ENCODE peak calls at places on chromosomes 16 and 17, in ten cellular contexts. T is ascending aorta, Q is stomach, Y is left lung, X is PC-3, D is prostate gland, R is heart right ventricle, H is colonic mucosa, C is upper lobe of right lung, M is esophagus muscularis mucosa. A is an unnamed sample.

GRCh38 chr16:34803683-34804416 is 1344.4 kb downstream of the TP53TG3F start:
- DNase-seq in T (no peak), Q (no peak), Y (peak; percentile 72), X (no peak), D (no peak), R (peak; percentile 7), H (no peak), C (no peak), M (no peak), A (no peak)

GRCh38 chr17:77914440-77915254 is 43.9 kb upstream of the TNRC6C start:
- DNase-seq in T (no peak), Q (no peak), Y (no peak), X (no peak), D (peak; percentile 27), R (no peak), H (no peak), C (no peak), M (no peak), A (no peak)

GRCh38 chr17:73616120-73616872 is 27.9 kb downstream of the SDK2 start:
- DNase-seq in T (no peak), Q (no peak), Y (no peak), X (no peak), D (no peak), R (no peak), H (no peak), C (no peak), M (no peak), A (no peak)

GRCh38 chr17:40437095-40437732 is 6.0 kb upstream of the IGFBP4 start:
- DNase-seq in T (no peak), Q (no peak), Y (no peak), X (no peak), D (no peak), R (no peak), H (no peak), C (no peak), M (no peak), A (no peak)

GRCh38 chr16:23182206-23182674 is 305 bp upstream of the SCNN1G start:
- DNase-seq in T (peak; percentile 8), Q (peak; percentile 93), Y (peak; percentile 93), X (peak; percentile 88), D (peak; percentile 90), R (peak; percentile 76), H (peak; percentile 90), C (peak; percentile 93), M (no peak), A (peak; percentile 52)

GRCh38 chr17:9917131-9917530 is 12.1 kb upstream of the RCVRN start:
- DNase-seq in T (no peak), Q (no peak), Y (no peak), X (no peak), D (no peak), R (no peak), H (no peak), C (no peak), M (no peak), A (no peak)

GRCh38 chr16:31713945-31714898 is 159.4 kb upstream of the ZNF267 start:
- DNase-seq in T (no peak), Q (no peak), Y (peak; percentile 29), X (no peak), D (no peak), R (no peak), H (no peak), C (no peak), M (no peak), A (no peak)

GRCh38 chr16:25063865-25064264 is 47.7 kb upstream of the LCMT1 start:
- DNase-seq in T (no peak), Q (no peak), Y (no peak), X (no peak), D (no peak), R (no peak), H (no peak), C (no peak), M (no peak), A (no peak)

GRCh38 chr17:47618416-47618815 is 31.3 kb upstream of the KPNB1 start:
- DNase-seq in T (no peak), Q (no peak), Y (no peak), X (peak; percentile 61), D (no peak), R (no peak), H (no peak), C (no peak), M (no peak), A (no peak)

GRCh38 chr16:17368511-17368910 is 102.2 kb downstream of the XYLT1 start:
- DNase-seq in T (no peak), Q (no peak), Y (no peak), X (no peak), D (no peak), R (no peak), H (no peak), C (no peak), M (no peak), A (no peak)

GRCh38 chr17:67245694-67246397 is 850 bp upstream of the HELZ start:
- DNase-seq in T (no peak), Q (peak; percentile 46), Y (peak; percentile 89), X (peak; percentile 22), D (peak; percentile 4), R (peak; percentile 39), H (peak; percentile 56), C (peak; percentile 78), M (no peak), A (no peak)

GRCh38 chr17:42456223-42457106 is 2.2 kb upstream of the ATP6V0A1 start:
- DNase-seq in T (no peak), Q (no peak), Y (no peak), X (no peak), D (no peak), R (no peak), H (no peak), C (no peak), M (no peak), A (no peak)

GRCh38 chr16:55664786-55665407 is 9.1 kb downstream of the SLC6A2 start:
- DNase-seq in T (no peak), Q (no peak), Y (no peak), X (no peak), D (no peak), R (no peak), H (no peak), C (no peak), M (no peak), A (no peak)
- H3K4me1 ChIP-seq in T (no peaks in the 10 kb centered on the region), Q (no peaks in the 10 kb centered on the region), Y (no peaks in the 10 kb centered on the region), X (peaks cover 15% of the 10 kb centered on the region), D (no peaks in the 10 kb centered on the region), R (no peaks in the 10 kb centered on the region), H (no peaks in the 10 kb centered on the region), C (no peaks in the 10 kb centered on the region), M (peaks cover 13% of the 10 kb centered on the region), A (no peaks in the 10 kb centered on the region)

GRCh38 chr16:67101683-67102082 is 8.1 kb upstream of the PHAF1 start:
- DNase-seq in T (no peak), Q (no peak), Y (no peak), X (no peak), D (no peak), R (no peak), H (no peak), C (no peak), M (no peak), A (no peak)

GRCh38 chr16:67105251-67105650 is 4.5 kb upstream of the PHAF1 start:
- DNase-seq in T (no peak), Q (no peak), Y (no peak), X (no peak), D (no peak), R (no peak), H (no peak), C (no peak), M (no peak), A (no peak)

GRCh38 chr16:67105881-67106280 is 3.9 kb upstream of the PHAF1 start:
- DNase-seq in T (no peak), Q (no peak), Y (no peak), X (no peak), D (no peak), R (no peak), H (no peak), C (no peak), M (no peak), A (no peak)

GRCh38 chr16:67104845-67105244 is 4.9 kb upstream of the PHAF1 start:
- DNase-seq in T (no peak), Q (no peak), Y (no peak), X (no peak), D (peak; percentile 82), R (no peak), H (peak; percentile 70), C (no peak), M (no peak), A (no peak)

DNA sequence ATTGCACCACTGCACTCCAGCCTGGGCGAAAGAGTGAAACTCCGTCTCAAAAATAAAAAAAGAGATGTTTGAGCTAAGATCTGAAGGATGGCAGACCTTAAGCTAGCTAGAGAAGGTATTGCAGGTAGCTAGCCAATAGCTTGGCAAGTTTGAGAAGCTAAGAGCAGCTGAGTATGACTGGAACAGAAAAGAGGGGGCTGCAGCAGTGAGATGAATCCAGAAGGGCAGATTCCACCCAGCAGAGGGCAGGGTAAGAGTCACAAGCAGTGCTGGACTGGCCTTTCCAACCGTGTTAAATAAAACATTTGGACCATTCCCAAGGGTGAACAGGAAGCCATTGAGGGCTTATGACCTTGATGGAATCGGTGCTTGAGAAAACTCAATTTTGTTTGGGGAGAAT is 5.7 kb upstream of the PHAF1 start:
- DNase-seq in T (no peak), Q (no peak), Y (no peak), X (peak; percentile 36), D (no peak), R (no peak), H (no peak), C (no peak), M (no peak), A (no peak)
- H3K27ac ChIP-seq in T (no peak overlapping the region), Q (no peak overlapping the region), Y (peak overlapping the region; percentile 71), X (no peak overlapping the region), D (no peak overlapping the region), R (no peak overlapping the region), H (no peak overlapping the region), C (no peak overlapping the region), M (no peak overlapping the region), A (no peak overlapping the region)

DNA sequence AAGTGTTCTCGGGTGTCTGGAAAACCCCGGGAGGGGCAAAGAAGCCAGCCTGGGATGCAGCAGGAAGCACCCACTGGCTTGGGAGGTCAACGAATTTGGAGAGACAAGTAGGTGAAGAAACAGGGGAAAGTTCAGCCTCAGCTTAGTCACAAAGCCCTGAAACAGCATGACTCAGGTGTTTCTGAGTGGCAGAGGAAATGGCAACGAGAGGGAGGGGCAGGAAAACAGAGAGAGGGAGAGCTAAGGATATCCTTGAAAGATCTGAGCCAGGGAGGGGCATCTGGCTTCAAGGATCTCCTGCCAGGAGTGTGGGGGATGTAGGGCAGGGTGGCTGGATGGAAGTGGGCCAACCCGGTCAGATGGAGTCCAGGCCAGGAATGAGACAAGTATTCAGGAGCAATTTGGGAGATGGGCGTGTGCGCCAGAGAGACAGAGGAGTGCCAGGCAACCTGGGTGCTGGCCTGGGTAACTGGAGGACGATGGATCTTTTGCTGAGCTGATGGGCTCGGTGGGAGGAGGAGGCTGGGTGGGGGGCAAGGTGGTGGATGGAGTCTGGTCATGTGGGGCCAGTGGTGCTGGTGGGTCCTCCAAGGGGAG is 27.2 kb downstream of the ABCC3 start:
- DNase-seq in T (peak; percentile 55), Q (peak; percentile 77), Y (peak; percentile 45), X (peak; percentile 100), D (peak; percentile 70), R (no peak), H (peak; percentile 88), C (peak; percentile 77), M (no peak), A (peak; percentile 79)
- H3K4me3 ChIP-seq in T (no peak overlapping the region), Q (no peak overlapping the region), Y (no peak overlapping the region), X (peak overlapping the region; percentile 26), D (no peak overlapping the region), R (no peak overlapping the region), H (no peak overlapping the region), C (no peak overlapping the region), M (no peak overlapping the region), A (no peak overlapping the region)

DNA sequence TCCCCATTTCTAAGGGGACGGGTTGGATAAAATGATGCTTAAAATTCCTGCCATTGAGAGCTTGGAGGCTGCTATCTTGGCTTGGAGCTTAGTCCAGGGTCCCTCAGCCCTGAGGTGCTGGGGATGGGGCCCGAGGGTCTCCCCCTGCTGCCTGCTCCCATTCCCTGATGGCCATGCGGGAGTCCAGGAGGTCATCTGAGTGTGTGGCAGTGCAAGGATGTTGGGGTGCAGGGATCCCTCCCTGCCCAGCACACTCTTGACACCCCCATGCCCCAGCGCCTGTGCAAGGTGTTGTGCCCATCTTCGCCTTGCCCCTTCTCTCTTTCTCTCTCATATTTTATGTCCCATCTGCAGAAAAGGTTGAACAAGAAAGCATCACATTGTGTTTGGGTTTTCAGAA is 90.4 kb downstream of the IRF8 start:
- DNase-seq in T (no peak), Q (no peak), Y (no peak), X (no peak), D (no peak), R (no peak), H (no peak), C (no peak), M (no peak), A (no peak)
- H3K4me1 ChIP-seq in T (no peaks in the 10 kb centered on the region), Q (peaks cover 8% of the 10 kb centered on the region), Y (peaks cover 24% of the 10 kb centered on the region), X (no peaks in the 10 kb centered on the region), D (no peaks in the 10 kb centered on the region), R (no peaks in the 10 kb centered on the region), H (peaks cover 17% of the 10 kb centered on the region), C (peaks cover 8% of the 10 kb centered on the region), M (peaks cover 5% of the 10 kb centered on the region), A (no peaks in the 10 kb centered on the region)